ENCODE peak calls at places on chromosomes 3 and 15, in eight cellular contexts. N is GM23338, K is MM.1S, P is PC-3, F is GM23248, U is HCT116, T is OCI-LY7, W is Karpas-422. I is an unnamed sample.
A peak's percentile ranks its signal among the peaks of the same experiment; 100 is the strongest.

GRCh38 chr3:181253796-181254195 is 264.3 kb upstream of the DNAJC19 start:
- DNase-seq in N (no peak), K (no peak), P (no peak), F (no peak), U (no peak), T (no peak), W (no peak), I (no peak)

GRCh38 chr3:182740710-182741109 is 52.6 kb upstream of the ATP11B start:
- DNase-seq in N (no peak), K (no peak), P (peak; percentile 87), F (no peak), U (peak; percentile 38), T (no peak), W (no peak), I (peak; percentile 66)

GRCh38 chr3:102536479-102536878 is 101.7 kb downstream of the ZPLD1 start:
- DNase-seq in N (peak; percentile 64), K (peak; percentile 68), P (peak; percentile 84), F (peak; percentile 58), U (peak; percentile 26), T (peak; percentile 58), W (peak; percentile 67), I (peak; percentile 45)

GRCh38 chr3:9902372-9903237 is at the start of gene IL17RE:
- DNase-seq in N (peak; percentile 55), K (no peak), P (no peak), F (no peak), U (no peak), T (no peak), W (no peak), I (no peak)

GRCh38 chr3:8658326-8659212 is 14.0 kb upstream of the SSUH2 start:
- DNase-seq in N (no peak), K (peak; percentile 98), P (peak; percentile 75), F (no peak), U (no peak), T (peak; percentile 85), W (no peak), I (peak; percentile 91)

GRCh38 chr3:24734019-24734418 is 239.4 kb upstream of the THRB start:
- DNase-seq in N (no peak), K (no peak), P (peak; percentile 50), F (no peak), U (no peak), T (no peak), W (no peak), I (no peak)

GRCh38 chr15:57060799-57061198 is 142.4 kb downstream of the TCF12 start:
- DNase-seq in N (no peak), K (no peak), P (peak; percentile 84), F (peak; percentile 91), U (peak; percentile 66), T (no peak), W (no peak), I (no peak)

GRCh38 chr3:100754563-100755334 is 45.5 kb downstream of the TFG start:
- DNase-seq in N (no peak), K (no peak), P (no peak), F (peak; percentile 15), U (no peak), T (no peak), W (peak; percentile 19), I (no peak)

GRCh38 chr3:127652246-127652995 is 20.3 kb upstream of the ABTB1 start:
- DNase-seq in N (peak; percentile 91), K (peak; percentile 30), P (peak; percentile 64), F (peak; percentile 75), U (peak; percentile 41), T (peak; percentile 49), W (peak; percentile 80), I (peak; percentile 80)

GRCh38 chr3:31634485-31634884 is 101.8 kb downstream of the STT3B start:
- DNase-seq in N (no peak), K (no peak), P (peak; percentile 54), F (peak; percentile 95), U (no peak), T (no peak), W (no peak), I (no peak)

GRCh38 chr3:177935008-177935407 is 601.2 kb upstream of the KCNMB2 start:
- DNase-seq in N (no peak), K (no peak), P (no peak), F (no peak), U (no peak), T (no peak), W (no peak), I (no peak)

DNA sequence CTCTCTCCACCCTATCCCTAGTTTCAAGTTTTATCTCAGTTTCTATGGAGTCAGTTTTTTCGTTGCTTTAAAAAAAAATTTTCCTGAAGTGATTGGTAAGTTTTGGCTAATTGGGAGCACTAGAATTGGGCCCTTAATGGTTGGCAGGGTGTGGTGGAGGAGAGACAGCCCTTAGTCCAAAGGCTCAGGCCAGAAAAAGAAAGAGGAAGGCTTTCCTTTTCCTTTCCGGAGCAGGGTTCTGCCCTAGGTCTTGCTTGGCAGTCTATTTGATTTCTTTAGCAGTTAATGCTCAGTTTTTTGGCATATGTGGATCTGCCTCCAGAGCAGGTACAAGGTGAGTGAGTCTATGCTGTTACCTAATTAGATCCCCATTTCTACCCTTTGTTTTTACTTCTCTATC is 22.7 kb downstream of the CTNNB1 start:
- DNase-seq in N (no peak), K (no peak), P (no peak), F (no peak), U (no peak), T (no peak), W (no peak), I (no peak)
- H3K9me2 ChIP-seq in N (no peaks in the 10 kb centered on the region), K (no peaks in the 10 kb centered on the region), P (no peaks in the 10 kb centered on the region), F (no peaks in the 10 kb centered on the region), U (no peaks in the 10 kb centered on the region), T (no peaks in the 10 kb centered on the region), W (no peaks in the 10 kb centered on the region), I (no peaks in the 10 kb centered on the region)

DNA sequence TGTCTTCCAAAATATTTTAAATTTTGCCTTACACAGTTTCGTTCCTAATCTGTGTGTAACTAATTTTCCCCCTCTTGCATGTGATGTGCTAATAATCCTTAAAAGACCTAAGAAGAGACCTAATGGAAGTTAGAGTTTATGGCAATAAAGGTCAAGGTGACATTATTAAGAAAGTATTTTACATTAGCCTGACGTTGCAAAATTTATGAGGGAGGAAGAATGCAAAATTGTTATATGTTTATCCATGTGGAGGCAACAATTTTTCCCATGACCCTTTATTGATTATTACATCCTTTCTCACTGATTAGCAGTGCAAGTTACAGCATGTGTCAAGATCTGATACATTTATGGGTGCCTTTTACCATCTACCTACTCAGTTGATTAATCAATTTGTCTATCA is 373.8 kb upstream of the ROBO1 start:
- DNase-seq in N (no peak), K (no peak), P (no peak), F (no peak), U (no peak), T (no peak), W (no peak), I (no peak)
- H3K9me2 ChIP-seq in N (no peaks in the 10 kb centered on the region), K (no peaks in the 10 kb centered on the region), P (no peaks in the 10 kb centered on the region), F (no peaks in the 10 kb centered on the region), U (no peaks in the 10 kb centered on the region), T (no peaks in the 10 kb centered on the region), W (no peaks in the 10 kb centered on the region), I (no peaks in the 10 kb centered on the region)

GRCh38 chr3:184354740-184355139 is 6.7 kb downstream of the CLCN2 start:
- DNase-seq in N (no peak), K (no peak), P (no peak), F (no peak), U (no peak), T (no peak), W (peak; percentile 46), I (no peak)
- H3K9me2 ChIP-seq in N (no peaks in the 10 kb centered on the region), K (no peaks in the 10 kb centered on the region), P (no peaks in the 10 kb centered on the region), F (no peaks in the 10 kb centered on the region), U (no peaks in the 10 kb centered on the region), T (no peaks in the 10 kb centered on the region), W (no peaks in the 10 kb centered on the region), I (no peaks in the 10 kb centered on the region)

DNA sequence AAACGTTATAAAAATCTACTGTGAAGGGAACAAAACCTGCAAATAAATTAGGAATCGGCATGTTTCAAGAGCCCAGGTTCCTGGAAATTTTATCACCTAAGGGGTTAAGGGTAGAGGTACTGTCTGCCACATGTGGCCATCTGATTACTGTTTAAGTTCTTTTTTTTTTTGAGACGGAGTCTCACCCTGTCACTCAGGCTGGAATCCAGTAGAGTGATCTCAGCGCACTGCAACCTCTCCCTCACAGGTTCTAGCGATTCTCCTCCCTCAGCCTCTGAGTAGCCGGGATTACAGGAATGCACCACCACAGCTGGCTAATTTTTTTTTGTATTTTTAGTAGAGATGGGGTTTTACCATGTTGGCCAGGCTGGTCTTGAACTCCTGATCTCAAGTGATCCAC is 35.8 kb downstream of the UQCC5 start:
- DNase-seq in N (no peak), K (no peak), P (no peak), F (no peak), U (no peak), T (no peak), W (no peak), I (no peak)
- H3K9me2 ChIP-seq in N (no peaks in the 10 kb centered on the region), K (no peaks in the 10 kb centered on the region), P (no peaks in the 10 kb centered on the region), F (no peaks in the 10 kb centered on the region), U (no peaks in the 10 kb centered on the region), T (no peaks in the 10 kb centered on the region), W (no peaks in the 10 kb centered on the region), I (no peaks in the 10 kb centered on the region)

DNA sequence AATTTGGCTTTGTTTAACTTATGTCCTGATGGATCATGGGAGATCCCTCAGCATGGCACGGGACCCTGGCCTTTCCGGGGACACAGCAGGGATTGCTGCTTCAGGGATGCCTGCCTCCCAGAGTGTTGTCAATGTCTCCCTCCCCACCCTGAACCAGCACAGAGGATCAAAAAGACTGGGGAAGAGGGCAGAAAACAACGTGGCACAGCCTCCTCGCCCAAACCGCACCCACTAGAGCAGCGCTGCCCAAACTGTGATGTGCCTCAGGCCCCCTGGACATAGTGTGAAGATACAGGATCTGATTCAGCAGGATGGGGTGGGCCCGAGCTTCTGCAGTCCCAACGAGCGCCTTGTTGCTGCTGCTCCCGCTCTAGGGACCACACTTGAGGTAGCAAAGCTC is 34.5 kb downstream of the SLC6A20 start:
- DNase-seq in N (no peak), K (no peak), P (no peak), F (no peak), U (no peak), T (no peak), W (no peak), I (no peak)
- H3K9me2 ChIP-seq in N (no peaks in the 10 kb centered on the region), K (no peaks in the 10 kb centered on the region), P (no peaks in the 10 kb centered on the region), F (no peaks in the 10 kb centered on the region), U (no peaks in the 10 kb centered on the region), T (no peaks in the 10 kb centered on the region), W (no peaks in the 10 kb centered on the region), I (no peaks in the 10 kb centered on the region)

GRCh38 chr3:46423588-46423987 is 16.5 kb downstream of the CCRL2 start:
- DNase-seq in N (no peak), K (no peak), P (peak; percentile 73), F (peak; percentile 61), U (no peak), T (no peak), W (no peak), I (no peak)

GRCh38 chr3:46417841-46418611 is 11.0 kb downstream of the CCRL2 start:
- DNase-seq in N (peak; percentile 27), K (no peak), P (no peak), F (no peak), U (no peak), T (no peak), W (no peak), I (no peak)

GRCh38 chr3:46419816-46420215 is 12.8 kb downstream of the CCRL2 start:
- DNase-seq in N (no peak), K (no peak), P (no peak), F (no peak), U (no peak), T (no peak), W (no peak), I (no peak)

GRCh38 chr3:46422617-46423016 is 15.6 kb downstream of the CCRL2 start:
- DNase-seq in N (no peak), K (no peak), P (peak; percentile 97), F (peak; percentile 35), U (no peak), T (no peak), W (no peak), I (peak; percentile 51)

GRCh38 chr3:46420931-46421330 is 13.9 kb downstream of the CCRL2 start:
- DNase-seq in N (no peak), K (no peak), P (no peak), F (no peak), U (no peak), T (no peak), W (no peak), I (no peak)
- H3K9me2 ChIP-seq in N (no peaks in the 10 kb centered on the region), K (no peaks in the 10 kb centered on the region), P (no peaks in the 10 kb centered on the region), F (no peaks in the 10 kb centered on the region), U (no peaks in the 10 kb centered on the region), T (no peaks in the 10 kb centered on the region), W (no peaks in the 10 kb centered on the region), I (no peaks in the 10 kb centered on the region)